ENCODE peak calls at places on chromosomes 13 and 19, in four cellular contexts. H is fibroblast of villous mesenchyme, J is heart right ventricle, Q is suprapubic skin. K is an unnamed sample.

GRCh38 chr19:5445667-5446066 is 9.6 kb upstream of the ZNRF4 start:
- DNase-seq in H (no peak), J (no peak), Q (no peak), K (no peak)

GRCh38 chr13:99218126-99218525 is 17.5 kb downstream of the UBAC2 start:
- DNase-seq in Q (no peak), J (no peak), H (no peak), K (no peak)

GRCh38 chr19:53870485-53870844 is 2.8 kb downstream of the MYADM start:
- DNase-seq in H (peak; percentile 23), Q (no peak), J (no peak), K (no peak)

GRCh38 chr19:21117041-21117907 is 24.6 kb upstream of the ZNF431 start:
- DNase-seq in Q (no peak), H (no peak), J (no peak), K (no peak)

GRCh38 chr13:41384749-41385503 is 72.4 kb upstream of the RGCC start:
- DNase-seq in J (no peak), H (no peak), Q (no peak), K (no peak)

GRCh38 chr19:48568345-48568886 is 16.4 kb downstream of the SULT2B1 start:
- DNase-seq in Q (peak; percentile 94), J (peak; percentile 80), H (peak; percentile 93), K (no peak)

GRCh38 chr13:107743983-107744382 is 471.4 kb downstream of the LIG4 start:
- DNase-seq in H (peak; percentile 72), Q (no peak), J (no peak), K (no peak)

GRCh38 chr19:15285896-15286591 is 46.3 kb downstream of the BRD4 start:
- DNase-seq in H (no peak), J (no peak), Q (no peak), K (peak; percentile 75)

GRCh38 chr19:15551183-15552004 is 43.1 kb downstream of the CYP4F22 start:
- DNase-seq in Q (no peak), J (no peak), H (no peak), K (peak; percentile 65)

GRCh38 chr13:75635621-75636338 is at the start of gene LMO7:
- DNase-seq in J (peak; percentile 37), H (peak; percentile 69), Q (peak; percentile 84), K (peak; percentile 83)

GRCh38 chr19:47272448-47273312 is 2.0 kb upstream of the INAFM1 start:
- DNase-seq in H (peak; percentile 83), Q (no peak), J (peak; percentile 55), K (no peak)

GRCh38 chr13:95676100-95676774 is 702 bp upstream of the DNAJC3 start:
- DNase-seq in J (peak; percentile 10), H (peak; percentile 76), Q (no peak), K (no peak)

GRCh38 chr13:107551521-107551920 is 663.8 kb downstream of the LIG4 start:
- DNase-seq in J (no peak), Q (no peak), H (no peak), K (no peak)

GRCh38 chr19:11064831-11065303 is 24.4 kb upstream of the LDLR start:
- DNase-seq in J (no peak), H (peak; percentile 25), Q (no peak), K (no peak)

GRCh38 chr13:80862466-80862865 is 521.5 kb upstream of the SPRY2 start:
- DNase-seq in Q (no peak), J (no peak), H (no peak), K (no peak)

DNA sequence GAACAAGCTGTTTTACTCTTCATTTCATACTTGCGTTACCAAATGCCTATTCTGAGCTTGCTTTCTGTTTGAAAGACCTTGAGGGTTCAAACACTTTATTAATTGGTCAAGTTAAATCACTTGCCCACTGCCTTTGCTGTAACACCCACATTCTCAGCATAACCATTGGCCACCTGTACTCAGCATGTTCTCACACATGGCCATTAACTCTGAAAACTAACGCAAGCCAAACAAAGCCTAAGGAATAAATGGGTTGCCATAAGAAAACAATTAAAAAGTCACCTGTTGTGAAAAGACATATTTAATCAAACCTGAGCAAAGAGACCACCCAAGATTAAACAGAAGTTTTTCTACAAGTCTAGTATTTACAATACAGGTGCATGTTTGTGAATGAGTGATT is 517.2 kb upstream of the SPRY2 start:
- DNase-seq in J (no peak), Q (no peak), H (no peak), K (no peak)
- TF ChIP-seq CTCF in J (no peak), Q (no peak), H (no peak), K (no peak)

DNA sequence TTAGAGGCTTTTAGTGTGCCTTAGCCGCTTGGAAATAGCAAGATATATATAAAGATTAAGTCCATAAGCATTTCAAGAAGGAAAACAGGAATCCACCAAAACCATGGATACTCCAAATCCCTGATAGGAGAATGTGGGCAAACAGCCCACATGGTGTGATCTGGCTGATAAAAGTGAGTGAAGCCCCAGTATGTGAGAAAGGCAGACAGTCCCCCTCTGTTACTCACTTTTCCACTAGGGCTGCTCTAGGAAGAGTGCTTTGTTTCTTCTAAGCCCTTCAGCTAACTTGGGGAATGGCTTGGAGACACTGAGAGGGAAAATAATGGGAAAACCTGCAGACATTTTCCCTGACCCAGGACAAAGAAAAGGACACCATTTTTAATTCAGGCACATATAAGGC is 802.3 kb upstream of the PRR20A start:
- DNase-seq in J (no peak), H (no peak), Q (no peak), K (no peak)
- TF ChIP-seq CTCF in J (no peak), H (no peak), Q (no peak), K (no peak)

GRCh38 chr13:28819046-28819747 is 942 bp upstream of the MTUS2 start:
- DNase-seq in Q (no peak), J (no peak), H (peak; percentile 31), K (peak; percentile 21)
- TF ChIP-seq CTCF in Q (no peak), J (no peak), H (no peak), K (no peak)

DNA sequence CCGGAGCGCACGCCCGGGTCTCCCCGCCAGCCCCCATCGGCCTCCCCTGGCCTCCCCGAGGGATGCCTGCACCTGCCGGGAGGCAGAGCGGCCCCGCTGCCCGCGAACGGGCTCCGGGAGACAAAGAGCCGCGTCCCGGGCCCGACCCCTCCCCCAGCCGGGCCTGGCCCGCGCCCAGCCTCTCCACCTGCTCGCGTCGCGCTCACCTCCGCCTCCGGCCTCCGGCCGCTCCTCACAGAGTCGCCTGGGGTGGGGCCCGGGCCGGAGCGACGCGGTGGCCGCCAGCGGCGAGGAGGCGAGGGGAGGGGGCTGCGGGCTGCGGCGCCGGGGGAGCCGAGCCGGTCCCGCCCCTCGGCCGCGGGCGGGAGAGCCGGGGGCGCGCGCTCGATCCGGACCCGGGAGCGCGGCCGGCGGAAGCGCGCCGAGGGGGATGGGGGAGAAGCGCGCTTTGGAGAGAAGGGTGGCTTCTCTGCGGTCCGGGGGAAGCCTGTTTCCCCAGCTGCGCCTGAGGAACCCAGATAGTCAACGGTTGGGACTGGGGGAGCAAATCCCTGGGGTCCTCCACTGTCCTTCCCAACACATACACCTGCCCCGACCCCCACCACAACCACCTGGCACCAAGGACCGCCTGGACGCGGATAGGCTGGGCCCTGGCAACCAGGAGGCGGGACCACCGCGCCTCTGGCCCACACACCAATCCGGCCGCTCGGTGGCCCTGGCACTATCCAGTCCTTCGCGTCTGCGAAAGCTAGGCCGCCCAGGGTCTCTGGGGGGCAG is at the start of gene PRR36:
- DNase-seq in Q (no peak), H (no peak), J (no peak), K (no peak)
- TF ChIP-seq CTCF in Q (no peak), H (no peak), J (no peak), K (no peak)

DNA sequence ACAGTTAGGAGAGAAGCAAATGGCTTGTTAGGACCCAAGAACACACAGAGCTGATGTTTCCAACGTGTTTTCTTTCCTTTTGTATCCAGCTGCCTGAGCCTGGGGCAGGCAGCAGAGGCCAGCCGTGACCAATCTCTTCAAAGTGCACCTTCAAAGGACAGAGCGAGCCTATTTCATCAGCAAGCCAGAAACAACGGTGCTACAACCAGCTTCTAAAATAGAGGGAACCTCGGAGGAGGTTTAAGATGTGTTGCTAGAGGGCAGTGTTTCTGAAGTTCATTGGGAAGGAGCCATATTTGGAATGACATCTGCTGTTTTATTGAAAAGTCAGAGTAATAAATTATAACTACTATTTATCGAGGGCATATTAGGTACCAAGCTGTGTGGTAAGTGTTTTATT is 56.2 kb upstream of the RFC3 start:
- DNase-seq in Q (no peak), J (no peak), H (peak; percentile 19), K (no peak)
- TF ChIP-seq CTCF in Q (no peak), J (peak; percentile 9), H (peak; percentile 24), K (no peak)

GRCh38 chr13:78689011-78689410 is 30.1 kb upstream of the OBI1 start:
- DNase-seq in Q (no peak), J (no peak), H (peak; percentile 6), K (no peak)
- TF ChIP-seq CTCF in Q (no peak), J (peak; percentile 15), H (peak; percentile 23), K (peak; percentile 6)